ENCODE peak calls at places on chromosomes 4 and X, in eight cellular contexts. A, F, S, T, G, B, D and E are unnamed samples.

GRCh38 chrX:29435396-29435795 is 780.0 kb upstream of the MAGEB2 start:
- DNase-seq in A (no peak), F (peak; percentile 5), S (no peak), T (no peak), G (no peak), B (no peak), D (no peak), E (no peak)

GRCh38 chr4:53852343-53852742 is 212.1 kb downstream of the CHIC2 start:
- DNase-seq in A (no peak), F (peak; percentile 76), S (no peak), T (no peak), G (no peak), B (peak; percentile 38), D (no peak), E (no peak)

GRCh38 chr4:158624889-158625478 is 46.7 kb downstream of the C4orf46 start:
- DNase-seq in A (peak; percentile 7), F (peak; percentile 88), S (peak; percentile 52), T (peak; percentile 11), G (peak; percentile 27), B (peak; percentile 32), D (no peak), E (peak; percentile 28)

GRCh38 chr4:7147261-7147660 is 45.1 kb upstream of the SORCS2 start:
- DNase-seq in A (no peak), F (no peak), S (no peak), T (no peak), G (no peak), B (no peak), D (no peak), E (no peak)

GRCh38 chr4:113145519-113146291 is 96.3 kb downstream of the ANK2 start:
- DNase-seq in A (peak; percentile 60), F (no peak), S (no peak), T (peak; percentile 14), G (no peak), B (no peak), D (no peak), E (no peak)

GRCh38 chr4:5424901-5425300 is 283.5 kb downstream of the EVC2 start:
- DNase-seq in A (no peak), F (no peak), S (no peak), T (no peak), G (no peak), B (no peak), D (no peak), E (no peak)

GRCh38 chr4:157315968-157316367 is 95.4 kb downstream of the GRIA2 start:
- DNase-seq in A (no peak), F (no peak), S (no peak), T (no peak), G (no peak), B (no peak), D (no peak), E (no peak)

GRCh38 chrX:118603981-118604380 is 108.4 kb downstream of the DOCK11 start:
- DNase-seq in A (peak; percentile 49), F (peak; percentile 70), S (peak; percentile 46), T (no peak), G (peak; percentile 24), B (peak; percentile 66), D (peak; percentile 11), E (no peak)

GRCh38 chr4:37827030-37827705 is 682 bp downstream of the PGM2 start:
- DNase-seq in A (no peak), F (peak; percentile 41), S (peak; percentile 33), T (no peak), G (peak; percentile 28), B (peak; percentile 15), D (no peak), E (no peak)

GRCh38 chr4:2096073-2096609 is 37.0 kb downstream of the NAT8L start:
- DNase-seq in A (no peak), F (no peak), S (no peak), T (no peak), G (no peak), B (no peak), D (no peak), E (no peak)

GRCh38 chr4:119659576-119659975 is 31.0 kb upstream of the PDE5A start:
- DNase-seq in A (no peak), F (peak; percentile 85), S (peak; percentile 13), T (no peak), G (no peak), B (peak; percentile 11), D (no peak), E (peak; percentile 27)